ENCODE peak calls at places on chromosomes 16 and 17, in seven cellular contexts. One of them, this sample, is unnamed.
A peak's percentile ranks its signal among the peaks of the same experiment; 100 is the strongest.

GRCh38 chr16:62041401-62041800 is 5.2 kb upstream of the CDH8 start:
- DNase-seq in activated naive CD4-positive, alpha-beta T cell: no peak
- DNase-seq in uterus: no peak
- DNase-seq in stimulated activated CD8-positive, alpha-beta memory T cell treated with anti-CD3 and anti-CD28 coated beads, Interleukin-15, amount 100 ng/mL, for 4 hours: no peak
- DNase-seq in HEK293T: peak; percentile 21
- DNase-seq in stimulated activated CD4-positive, alpha-beta T cell treated with anti-CD3 and anti-CD28 coated beads, Interleukin-1b, Interleukin-23, amount 100 ng/mL, for 24 hours: no peak
- DNase-seq in upper lobe of right lung: no peak
- DNase-seq in this sample: no peak

GRCh38 chr17:78130439-78131101 is at the start of gene TMC8:
- DNase-seq in stimulated activated CD8-positive, alpha-beta memory T cell treated with anti-CD3 and anti-CD28 coated beads, Interleukin-15, amount 100 ng/mL, for 4 hours: no peak
- DNase-seq in activated naive CD4-positive, alpha-beta T cell: no peak
- DNase-seq in upper lobe of right lung: peak; percentile 76
- DNase-seq in HEK293T: no peak
- DNase-seq in stimulated activated CD4-positive, alpha-beta T cell treated with anti-CD3 and anti-CD28 coated beads, Interleukin-1b, Interleukin-23, amount 100 ng/mL, for 24 hours: no peak
- DNase-seq in uterus: no peak
- DNase-seq in this sample: peak; percentile 93

GRCh38 chr17:8801135-8801840 is 2.1 kb upstream of the MFSD6L start:
- DNase-seq in HEK293T: no peak
- DNase-seq in uterus: no peak
- DNase-seq in upper lobe of right lung: no peak
- DNase-seq in activated naive CD4-positive, alpha-beta T cell: no peak
- DNase-seq in stimulated activated CD4-positive, alpha-beta T cell treated with anti-CD3 and anti-CD28 coated beads, Interleukin-1b, Interleukin-23, amount 100 ng/mL, for 24 hours: no peak
- DNase-seq in stimulated activated CD8-positive, alpha-beta memory T cell treated with anti-CD3 and anti-CD28 coated beads, Interleukin-15, amount 100 ng/mL, for 4 hours: no peak
- DNase-seq in this sample: no peak

GRCh38 chr17:37121616-37122015 is 172.9 kb downstream of the AATF start:
- DNase-seq in upper lobe of right lung: no peak
- DNase-seq in uterus: no peak
- DNase-seq in HEK293T: no peak
- DNase-seq in activated naive CD4-positive, alpha-beta T cell: no peak
- DNase-seq in stimulated activated CD8-positive, alpha-beta memory T cell treated with anti-CD3 and anti-CD28 coated beads, Interleukin-15, amount 100 ng/mL, for 4 hours: no peak
- DNase-seq in stimulated activated CD4-positive, alpha-beta T cell treated with anti-CD3 and anti-CD28 coated beads, Interleukin-1b, Interleukin-23, amount 100 ng/mL, for 24 hours: no peak
- DNase-seq in this sample: no peak

GRCh38 chr17:81473019-81473418 is 39.6 kb downstream of the ACTG1 start:
- DNase-seq in stimulated activated CD4-positive, alpha-beta T cell treated with anti-CD3 and anti-CD28 coated beads, Interleukin-1b, Interleukin-23, amount 100 ng/mL, for 24 hours: no peak
- DNase-seq in activated naive CD4-positive, alpha-beta T cell: no peak
- DNase-seq in HEK293T: no peak
- DNase-seq in stimulated activated CD8-positive, alpha-beta memory T cell treated with anti-CD3 and anti-CD28 coated beads, Interleukin-15, amount 100 ng/mL, for 4 hours: no peak
- DNase-seq in uterus: no peak
- DNase-seq in upper lobe of right lung: no peak
- DNase-seq in this sample: no peak

GRCh38 chr17:74971069-74971841 is 1.3 kb downstream of the HID1 start:
- DNase-seq in upper lobe of right lung: no peak
- DNase-seq in activated naive CD4-positive, alpha-beta T cell: no peak
- DNase-seq in uterus: no peak
- DNase-seq in stimulated activated CD8-positive, alpha-beta memory T cell treated with anti-CD3 and anti-CD28 coated beads, Interleukin-15, amount 100 ng/mL, for 4 hours: no peak
- DNase-seq in HEK293T: no peak
- DNase-seq in stimulated activated CD4-positive, alpha-beta T cell treated with anti-CD3 and anti-CD28 coated beads, Interleukin-1b, Interleukin-23, amount 100 ng/mL, for 24 hours: no peak
- DNase-seq in this sample: no peak

GRCh38 chr17:39376434-39376833 is 25.0 kb downstream of the FBXL20 start:
- DNase-seq in upper lobe of right lung: no peak
- DNase-seq in activated naive CD4-positive, alpha-beta T cell: no peak
- DNase-seq in stimulated activated CD8-positive, alpha-beta memory T cell treated with anti-CD3 and anti-CD28 coated beads, Interleukin-15, amount 100 ng/mL, for 4 hours: no peak
- DNase-seq in stimulated activated CD4-positive, alpha-beta T cell treated with anti-CD3 and anti-CD28 coated beads, Interleukin-1b, Interleukin-23, amount 100 ng/mL, for 24 hours: no peak
- DNase-seq in HEK293T: no peak
- DNase-seq in uterus: no peak
- DNase-seq in this sample: no peak

GRCh38 chr16:397736-398332 is 835 bp downstream of the NME4 start:
- DNase-seq in uterus: peak; percentile 70
- DNase-seq in stimulated activated CD4-positive, alpha-beta T cell treated with anti-CD3 and anti-CD28 coated beads, Interleukin-1b, Interleukin-23, amount 100 ng/mL, for 24 hours: no peak
- DNase-seq in HEK293T: peak; percentile 49
- DNase-seq in upper lobe of right lung: peak; percentile 86
- DNase-seq in activated naive CD4-positive, alpha-beta T cell: no peak
- DNase-seq in stimulated activated CD8-positive, alpha-beta memory T cell treated with anti-CD3 and anti-CD28 coated beads, Interleukin-15, amount 100 ng/mL, for 4 hours: no peak
- DNase-seq in this sample: no peak

GRCh38 chr16:85642762-85643281 is 29.7 kb downstream of the GSE1 start:
- DNase-seq in stimulated activated CD8-positive, alpha-beta memory T cell treated with anti-CD3 and anti-CD28 coated beads, Interleukin-15, amount 100 ng/mL, for 4 hours: no peak
- DNase-seq in upper lobe of right lung: no peak
- DNase-seq in uterus: no peak
- DNase-seq in activated naive CD4-positive, alpha-beta T cell: no peak
- DNase-seq in HEK293T: no peak
- DNase-seq in stimulated activated CD4-positive, alpha-beta T cell treated with anti-CD3 and anti-CD28 coated beads, Interleukin-1b, Interleukin-23, amount 100 ng/mL, for 24 hours: no peak
- DNase-seq in this sample: no peak

GRCh38 chr16:58324792-58325191 is 30.0 kb upstream of the PRSS54 start:
- DNase-seq in stimulated activated CD4-positive, alpha-beta T cell treated with anti-CD3 and anti-CD28 coated beads, Interleukin-1b, Interleukin-23, amount 100 ng/mL, for 24 hours: no peak
- DNase-seq in stimulated activated CD8-positive, alpha-beta memory T cell treated with anti-CD3 and anti-CD28 coated beads, Interleukin-15, amount 100 ng/mL, for 4 hours: no peak
- DNase-seq in activated naive CD4-positive, alpha-beta T cell: no peak
- DNase-seq in HEK293T: no peak
- DNase-seq in uterus: no peak
- DNase-seq in upper lobe of right lung: no peak
- DNase-seq in this sample: no peak

GRCh38 chr17:57279432-57279831 is 23.1 kb downstream of the MSI2 start:
- DNase-seq in stimulated activated CD4-positive, alpha-beta T cell treated with anti-CD3 and anti-CD28 coated beads, Interleukin-1b, Interleukin-23, amount 100 ng/mL, for 24 hours: no peak
- DNase-seq in upper lobe of right lung: no peak
- DNase-seq in HEK293T: no peak
- DNase-seq in stimulated activated CD8-positive, alpha-beta memory T cell treated with anti-CD3 and anti-CD28 coated beads, Interleukin-15, amount 100 ng/mL, for 4 hours: no peak
- DNase-seq in activated naive CD4-positive, alpha-beta T cell: no peak
- DNase-seq in uterus: no peak
- DNase-seq in this sample: no peak

GRCh38 chr16:57873218-57873617 is 70.9 kb upstream of the KIFC3 start:
- DNase-seq in upper lobe of right lung: no peak
- DNase-seq in activated naive CD4-positive, alpha-beta T cell: no peak
- DNase-seq in uterus: no peak
- DNase-seq in stimulated activated CD4-positive, alpha-beta T cell treated with anti-CD3 and anti-CD28 coated beads, Interleukin-1b, Interleukin-23, amount 100 ng/mL, for 24 hours: no peak
- DNase-seq in HEK293T: no peak
- DNase-seq in stimulated activated CD8-positive, alpha-beta memory T cell treated with anti-CD3 and anti-CD28 coated beads, Interleukin-15, amount 100 ng/mL, for 4 hours: no peak
- DNase-seq in this sample: no peak

GRCh38 chr17:76781056-76781982 is 43.4 kb downstream of the MFSD11 start:
- DNase-seq in upper lobe of right lung: no peak
- DNase-seq in stimulated activated CD4-positive, alpha-beta T cell treated with anti-CD3 and anti-CD28 coated beads, Interleukin-1b, Interleukin-23, amount 100 ng/mL, for 24 hours: no peak
- DNase-seq in HEK293T: no peak
- DNase-seq in activated naive CD4-positive, alpha-beta T cell: no peak
- DNase-seq in uterus: no peak
- DNase-seq in stimulated activated CD8-positive, alpha-beta memory T cell treated with anti-CD3 and anti-CD28 coated beads, Interleukin-15, amount 100 ng/mL, for 4 hours: no peak
- DNase-seq in this sample: no peak

GRCh38 chr17:13374203-13375143 is 227.3 kb downstream of the HS3ST3A1 start:
- DNase-seq in HEK293T: no peak
- DNase-seq in stimulated activated CD8-positive, alpha-beta memory T cell treated with anti-CD3 and anti-CD28 coated beads, Interleukin-15, amount 100 ng/mL, for 4 hours: no peak
- DNase-seq in uterus: no peak
- DNase-seq in upper lobe of right lung: no peak
- DNase-seq in stimulated activated CD4-positive, alpha-beta T cell treated with anti-CD3 and anti-CD28 coated beads, Interleukin-1b, Interleukin-23, amount 100 ng/mL, for 24 hours: no peak
- DNase-seq in activated naive CD4-positive, alpha-beta T cell: no peak
- DNase-seq in this sample: no peak

GRCh38 chr17:50212121-50212843 is 10.9 kb upstream of the COL1A1 start:
- DNase-seq in stimulated activated CD4-positive, alpha-beta T cell treated with anti-CD3 and anti-CD28 coated beads, Interleukin-1b, Interleukin-23, amount 100 ng/mL, for 24 hours: no peak
- DNase-seq in uterus: peak; percentile 87
- DNase-seq in upper lobe of right lung: no peak
- DNase-seq in activated naive CD4-positive, alpha-beta T cell: no peak
- DNase-seq in stimulated activated CD8-positive, alpha-beta memory T cell treated with anti-CD3 and anti-CD28 coated beads, Interleukin-15, amount 100 ng/mL, for 4 hours: no peak
- DNase-seq in HEK293T: no peak
- DNase-seq in this sample: no peak

GRCh38 chr16:9408297-9408696 is 316.9 kb downstream of the HAPSTR1 start:
- DNase-seq in upper lobe of right lung: no peak
- DNase-seq in activated naive CD4-positive, alpha-beta T cell: no peak
- DNase-seq in HEK293T: no peak
- DNase-seq in uterus: no peak
- DNase-seq in stimulated activated CD8-positive, alpha-beta memory T cell treated with anti-CD3 and anti-CD28 coated beads, Interleukin-15, amount 100 ng/mL, for 4 hours: no peak
- DNase-seq in stimulated activated CD4-positive, alpha-beta T cell treated with anti-CD3 and anti-CD28 coated beads, Interleukin-1b, Interleukin-23, amount 100 ng/mL, for 24 hours: no peak
- DNase-seq in this sample: no peak

GRCh38 chr16:3157229-3158013 is 22.6 kb downstream of the ZNF213 start:
- DNase-seq in stimulated activated CD4-positive, alpha-beta T cell treated with anti-CD3 and anti-CD28 coated beads, Interleukin-1b, Interleukin-23, amount 100 ng/mL, for 24 hours: no peak
- DNase-seq in upper lobe of right lung: peak; percentile 80
- DNase-seq in uterus: peak; percentile 84
- DNase-seq in stimulated activated CD8-positive, alpha-beta memory T cell treated with anti-CD3 and anti-CD28 coated beads, Interleukin-15, amount 100 ng/mL, for 4 hours: peak; percentile 48
- DNase-seq in HEK293T: peak; percentile 53
- DNase-seq in activated naive CD4-positive, alpha-beta T cell: no peak
- DNase-seq in this sample: peak; percentile 75

GRCh38 chr16:52515068-52515671 is 31.8 kb downstream of the TOX3 start:
- DNase-seq in uterus: no peak
- DNase-seq in HEK293T: no peak
- DNase-seq in activated naive CD4-positive, alpha-beta T cell: no peak
- DNase-seq in stimulated activated CD4-positive, alpha-beta T cell treated with anti-CD3 and anti-CD28 coated beads, Interleukin-1b, Interleukin-23, amount 100 ng/mL, for 24 hours: no peak
- DNase-seq in upper lobe of right lung: no peak
- DNase-seq in stimulated activated CD8-positive, alpha-beta memory T cell treated with anti-CD3 and anti-CD28 coated beads, Interleukin-15, amount 100 ng/mL, for 4 hours: no peak
- DNase-seq in this sample: no peak

GRCh38 chr16:57534337-57534880 is 2.0 kb downstream of the CCDC102A start:
- DNase-seq in activated naive CD4-positive, alpha-beta T cell: no peak
- DNase-seq in upper lobe of right lung: peak; percentile 43
- DNase-seq in stimulated activated CD8-positive, alpha-beta memory T cell treated with anti-CD3 and anti-CD28 coated beads, Interleukin-15, amount 100 ng/mL, for 4 hours: no peak
- DNase-seq in uterus: peak; percentile 8
- DNase-seq in stimulated activated CD4-positive, alpha-beta T cell treated with anti-CD3 and anti-CD28 coated beads, Interleukin-1b, Interleukin-23, amount 100 ng/mL, for 24 hours: no peak
- DNase-seq in HEK293T: no peak
- DNase-seq in this sample: no peak

GRCh38 chr16:57998484-57998883 is 2.0 kb downstream of the ZNF319 start:
- DNase-seq in upper lobe of right lung: peak; percentile 86
- DNase-seq in uterus: no peak
- DNase-seq in stimulated activated CD8-positive, alpha-beta memory T cell treated with anti-CD3 and anti-CD28 coated beads, Interleukin-15, amount 100 ng/mL, for 4 hours: no peak
- DNase-seq in activated naive CD4-positive, alpha-beta T cell: no peak
- DNase-seq in stimulated activated CD4-positive, alpha-beta T cell treated with anti-CD3 and anti-CD28 coated beads, Interleukin-1b, Interleukin-23, amount 100 ng/mL, for 24 hours: no peak
- DNase-seq in HEK293T: no peak
- DNase-seq in this sample: no peak

GRCh38 chr17:68600881-68601564 is at the start of gene FAM20A:
- DNase-seq in uterus: peak; percentile 69
- DNase-seq in HEK293T: peak; percentile 46
- DNase-seq in upper lobe of right lung: peak; percentile 91
- DNase-seq in stimulated activated CD8-positive, alpha-beta memory T cell treated with anti-CD3 and anti-CD28 coated beads, Interleukin-15, amount 100 ng/mL, for 4 hours: no peak
- DNase-seq in activated naive CD4-positive, alpha-beta T cell: no peak
- DNase-seq in stimulated activated CD4-positive, alpha-beta T cell treated with anti-CD3 and anti-CD28 coated beads, Interleukin-1b, Interleukin-23, amount 100 ng/mL, for 24 hours: no peak
- DNase-seq in this sample: no peak

GRCh38 chr17:75654176-75654575 is 12.8 kb downstream of the RECQL5 start:
- DNase-seq in upper lobe of right lung: no peak
- DNase-seq in HEK293T: no peak
- DNase-seq in stimulated activated CD8-positive, alpha-beta memory T cell treated with anti-CD3 and anti-CD28 coated beads, Interleukin-15, amount 100 ng/mL, for 4 hours: no peak
- DNase-seq in uterus: no peak
- DNase-seq in activated naive CD4-positive, alpha-beta T cell: no peak
- DNase-seq in stimulated activated CD4-positive, alpha-beta T cell treated with anti-CD3 and anti-CD28 coated beads, Interleukin-1b, Interleukin-23, amount 100 ng/mL, for 24 hours: no peak
- DNase-seq in this sample: no peak

GRCh38 chr17:68441064-68441770 is 16.1 kb downstream of the WIPI1 start:
- DNase-seq in stimulated activated CD4-positive, alpha-beta T cell treated with anti-CD3 and anti-CD28 coated beads, Interleukin-1b, Interleukin-23, amount 100 ng/mL, for 24 hours: no peak
- DNase-seq in HEK293T: no peak
- DNase-seq in uterus: no peak
- DNase-seq in activated naive CD4-positive, alpha-beta T cell: no peak
- DNase-seq in upper lobe of right lung: no peak
- DNase-seq in stimulated activated CD8-positive, alpha-beta memory T cell treated with anti-CD3 and anti-CD28 coated beads, Interleukin-15, amount 100 ng/mL, for 4 hours: no peak
- DNase-seq in this sample: no peak

GRCh38 chr17:62925267-62925836 is 40.7 kb upstream of the TANC2 start:
- DNase-seq in stimulated activated CD4-positive, alpha-beta T cell treated with anti-CD3 and anti-CD28 coated beads, Interleukin-1b, Interleukin-23, amount 100 ng/mL, for 24 hours: no peak
- DNase-seq in upper lobe of right lung: no peak
- DNase-seq in stimulated activated CD8-positive, alpha-beta memory T cell treated with anti-CD3 and anti-CD28 coated beads, Interleukin-15, amount 100 ng/mL, for 4 hours: no peak
- DNase-seq in activated naive CD4-positive, alpha-beta T cell: no peak
- DNase-seq in uterus: no peak
- DNase-seq in HEK293T: no peak
- DNase-seq in this sample: no peak

GRCh38 chr17:49403514-49404289 is 11.0 kb downstream of the PHB1 start:
- DNase-seq in stimulated activated CD8-positive, alpha-beta memory T cell treated with anti-CD3 and anti-CD28 coated beads, Interleukin-15, amount 100 ng/mL, for 4 hours: no peak
- DNase-seq in stimulated activated CD4-positive, alpha-beta T cell treated with anti-CD3 and anti-CD28 coated beads, Interleukin-1b, Interleukin-23, amount 100 ng/mL, for 24 hours: no peak
- DNase-seq in uterus: no peak
- DNase-seq in HEK293T: no peak
- DNase-seq in upper lobe of right lung: no peak
- DNase-seq in activated naive CD4-positive, alpha-beta T cell: no peak
- DNase-seq in this sample: no peak

GRCh38 chr17:63431939-63432804 is 13.9 kb downstream of the CYB561 start:
- DNase-seq in uterus: no peak
- DNase-seq in stimulated activated CD8-positive, alpha-beta memory T cell treated with anti-CD3 and anti-CD28 coated beads, Interleukin-15, amount 100 ng/mL, for 4 hours: no peak
- DNase-seq in activated naive CD4-positive, alpha-beta T cell: no peak
- DNase-seq in HEK293T: peak; percentile 48
- DNase-seq in upper lobe of right lung: peak; percentile 64
- DNase-seq in stimulated activated CD4-positive, alpha-beta T cell treated with anti-CD3 and anti-CD28 coated beads, Interleukin-1b, Interleukin-23, amount 100 ng/mL, for 24 hours: no peak
- DNase-seq in this sample: no peak

GRCh38 chr17:16459850-16460550 is 32.0 kb downstream of the LRRC75A start:
- DNase-seq in activated naive CD4-positive, alpha-beta T cell: no peak
- DNase-seq in stimulated activated CD4-positive, alpha-beta T cell treated with anti-CD3 and anti-CD28 coated beads, Interleukin-1b, Interleukin-23, amount 100 ng/mL, for 24 hours: no peak
- DNase-seq in HEK293T: no peak
- DNase-seq in uterus: no peak
- DNase-seq in stimulated activated CD8-positive, alpha-beta memory T cell treated with anti-CD3 and anti-CD28 coated beads, Interleukin-15, amount 100 ng/mL, for 4 hours: no peak
- DNase-seq in upper lobe of right lung: no peak
- DNase-seq in this sample: no peak

GRCh38 chr16:18834873-18835272 is 33.5 kb upstream of the ARL6IP1 start:
- DNase-seq in HEK293T: no peak
- DNase-seq in stimulated activated CD8-positive, alpha-beta memory T cell treated with anti-CD3 and anti-CD28 coated beads, Interleukin-15, amount 100 ng/mL, for 4 hours: no peak
- DNase-seq in upper lobe of right lung: no peak
- DNase-seq in activated naive CD4-positive, alpha-beta T cell: no peak
- DNase-seq in stimulated activated CD4-positive, alpha-beta T cell treated with anti-CD3 and anti-CD28 coated beads, Interleukin-1b, Interleukin-23, amount 100 ng/mL, for 24 hours: no peak
- DNase-seq in uterus: no peak
- DNase-seq in this sample: no peak

GRCh38 chr16:85037050-85037410 is 9.4 kb downstream of the KIAA0513 start:
- DNase-seq in uterus: peak; percentile 48
- DNase-seq in HEK293T: no peak
- DNase-seq in upper lobe of right lung: no peak
- DNase-seq in activated naive CD4-positive, alpha-beta T cell: no peak
- DNase-seq in stimulated activated CD4-positive, alpha-beta T cell treated with anti-CD3 and anti-CD28 coated beads, Interleukin-1b, Interleukin-23, amount 100 ng/mL, for 24 hours: no peak
- DNase-seq in stimulated activated CD8-positive, alpha-beta memory T cell treated with anti-CD3 and anti-CD28 coated beads, Interleukin-15, amount 100 ng/mL, for 4 hours: no peak
- DNase-seq in this sample: no peak

GRCh38 chr17:65888649-65889048 is 303.3 kb downstream of the CEP112 start:
- DNase-seq in uterus: no peak
- DNase-seq in activated naive CD4-positive, alpha-beta T cell: no peak
- DNase-seq in upper lobe of right lung: no peak
- DNase-seq in stimulated activated CD4-positive, alpha-beta T cell treated with anti-CD3 and anti-CD28 coated beads, Interleukin-1b, Interleukin-23, amount 100 ng/mL, for 24 hours: no peak
- DNase-seq in HEK293T: no peak
- DNase-seq in stimulated activated CD8-positive, alpha-beta memory T cell treated with anti-CD3 and anti-CD28 coated beads, Interleukin-15, amount 100 ng/mL, for 4 hours: no peak
- DNase-seq in this sample: no peak